ENCODE peak calls at places on chromosomes 12 and 14, in nine cellular contexts. M is lung, S is endothelial cell, E is GM12865, L is iris pigment epithelial cell, Q is T-helper 1 cell, H is SW 1271, I is cardiac fibroblast, C is epithelial cell of esophagus. G is an unnamed sample.

GRCh38 chr12:131732996-131733615 is 22.2 kb downstream of the SFSWAP start:
- DNase-seq in M (no peak), S (no peak), E (no peak), L (no peak), Q (no peak), H (no peak), I (no peak), C (no peak), G (no peak)

GRCh38 chr12:132292328-132293319 is 36.8 kb downstream of the GALNT9 start:
- DNase-seq in M (no peak), S (no peak), E (no peak), L (no peak), Q (no peak), H (no peak), I (no peak), C (no peak), G (no peak)

GRCh38 chr14:90382491-90383125 is 14.2 kb upstream of the CALM1 start:
- DNase-seq in M (peak), S (peak), E (peak), L (peak), Q (peak), H (no peak), I (peak), C (peak), G (peak)

GRCh38 chr12:101172316-101172715 is 37.7 kb downstream of the SLC5A8 start:
- DNase-seq in M (no peak), S (peak), E (peak), L (peak), Q (no peak), H (no peak), I (peak), C (peak), G (no peak)

GRCh38 chr12:26621932-26622331 is 211.1 kb downstream of the ITPR2 start:
- DNase-seq in M (no peak), S (no peak), E (no peak), L (no peak), Q (no peak), H (no peak), I (no peak), C (no peak), G (no peak)

GRCh38 chr14:77498984-77499527 is 440 bp upstream of the ISM2 start:
- DNase-seq in M (no peak), S (peak), E (no peak), L (no peak), Q (no peak), H (no peak), I (no peak), C (peak), G (no peak)

GRCh38 chr12:107448198-107448597 is 237.4 kb upstream of the PWP1 start:
- DNase-seq in M (no peak), S (peak), E (peak), L (peak), Q (no peak), H (no peak), I (peak), C (peak), G (no peak)

GRCh38 chr12:116693259-116694227 is 44.3 kb downstream of the SPRING1 start:
- DNase-seq in M (no peak), S (no peak), E (no peak), L (no peak), Q (no peak), H (no peak), I (no peak), C (peak), G (no peak)

GRCh38 chr12:57934804-57935203 is 6.6 kb upstream of the ATP23 start:
- DNase-seq in M (no peak), S (no peak), E (no peak), L (no peak), Q (no peak), H (no peak), I (no peak), C (no peak), G (no peak)

GRCh38 chr14:83764656-83765055 is 1765.3 kb upstream of the FLRT2 start:
- DNase-seq in M (no peak), S (no peak), E (no peak), L (no peak), Q (no peak), H (no peak), I (no peak), C (no peak), G (no peak)

GRCh38 chr12:48380596-48380995 is 29.9 kb upstream of the ZNF641 start:
- DNase-seq in M (no peak), S (no peak), E (no peak), L (no peak), Q (no peak), H (no peak), I (no peak), C (peak), G (no peak)

GRCh38 chr14:50875359-50876090 is 3.7 kb downstream of the ABHD12B start:
- DNase-seq in M (no peak), S (no peak), E (peak), L (peak), Q (no peak), H (no peak), I (peak), C (no peak), G (peak)

GRCh38 chr14:37550511-37550910 is 44.5 kb downstream of the FOXA1 start:
- DNase-seq in M (no peak), S (no peak), E (no peak), L (peak), Q (no peak), H (no peak), I (peak), C (no peak), G (no peak)

GRCh38 chr12:118206107-118206412 is 70.1 kb downstream of the PEBP1 start:
- DNase-seq in M (no peak), S (no peak), E (no peak), L (peak), Q (no peak), H (no peak), I (peak), C (no peak), G (no peak)

GRCh38 chr12:115404761-115405470 is 720.9 kb upstream of the TBX3 start:
- DNase-seq in M (no peak), S (no peak), E (no peak), L (peak), Q (no peak), H (peak), I (peak), C (peak), G (no peak)